ENCODE peak calls at places on chromosome 21, in four cellular contexts. Q is CD8-positive, alpha-beta T cell; A is AG09319; U is WTC11. F is an unnamed sample.

GRCh38 chr21:38821248-38821647 is 15.5 kb downstream of the ETS2 start:
- DNase-seq in Q (no peak), A (no peak), U (no peak), F (no peak)

GRCh38 chr21:35476616-35477395 is 427.7 kb upstream of the RUNX1 start:
- DNase-seq in Q (no peak), A (no peak), U (no peak), F (no peak)

GRCh38 chr21:39386194-39386593 is 37.3 kb upstream of the HMGN1 start:
- DNase-seq in Q (no peak), A (no peak), U (no peak), F (no peak)

GRCh38 chr21:17003763-17004373 is 509.0 kb upstream of the CXADR start:
- DNase-seq in Q (no peak), A (no peak), U (no peak), F (peak; percentile 93)

GRCh38 chr21:33543505-33544129 is 779 bp downstream of the SON start:
- DNase-seq in Q (no peak), A (no peak), U (peak; percentile 78), F (peak; percentile 40)

GRCh38 chr21:39014751-39015150 is 168.5 kb downstream of the PSMG1 start:
- DNase-seq in Q (no peak), A (peak; percentile 91), U (no peak), F (peak; percentile 97)

GRCh38 chr21:43654806-43655489 is 4.3 kb downstream of the HSF2BP start:
- DNase-seq in Q (no peak), A (no peak), U (no peak), F (peak; percentile 62)

GRCh38 chr21:38496224-38496623 is 2.1 kb downstream of the ERG start:
- DNase-seq in Q (no peak), A (no peak), U (no peak), F (no peak)

GRCh38 chr21:15976807-15977206 is 247.0 kb downstream of the USP25 start:
- DNase-seq in Q (no peak), A (no peak), U (peak; percentile 19), F (no peak)

GRCh38 chr21:42572906-42573495 is 59.3 kb downstream of the SLC37A1 start:
- DNase-seq in Q (no peak), A (no peak), U (peak; percentile 4), F (no peak)

GRCh38 chr21:37130971-37131370 is 57.9 kb downstream of the TTC3 start:
- DNase-seq in Q (no peak), A (no peak), U (no peak), F (peak; percentile 83)

GRCh38 chr21:36909901-36910561 is 56.4 kb downstream of the HLCS start:
- DNase-seq in Q (no peak), A (peak; percentile 91), U (no peak), F (peak; percentile 99)

GRCh38 chr21:22743085-22743484 is 1744.9 kb downstream of the NCAM2 start:
- DNase-seq in Q (no peak), A (no peak), U (no peak), F (no peak)

GRCh38 chr21:33268736-33269441 is 2.7 kb downstream of the IL10RB start:
- DNase-seq in Q (no peak), A (no peak), U (no peak), F (peak; percentile 86)

GRCh38 chr21:39451332-39452206 is at the start of gene SH3BGR:
- DNase-seq in Q (no peak), A (no peak), U (peak; percentile 70), F (peak; percentile 9)

GRCh38 chr21:43362306-43362927 is 64.5 kb downstream of the SIK1 start:
- DNase-seq in Q (peak; percentile 82), A (no peak), U (peak; percentile 47), F (no peak)

DNA sequence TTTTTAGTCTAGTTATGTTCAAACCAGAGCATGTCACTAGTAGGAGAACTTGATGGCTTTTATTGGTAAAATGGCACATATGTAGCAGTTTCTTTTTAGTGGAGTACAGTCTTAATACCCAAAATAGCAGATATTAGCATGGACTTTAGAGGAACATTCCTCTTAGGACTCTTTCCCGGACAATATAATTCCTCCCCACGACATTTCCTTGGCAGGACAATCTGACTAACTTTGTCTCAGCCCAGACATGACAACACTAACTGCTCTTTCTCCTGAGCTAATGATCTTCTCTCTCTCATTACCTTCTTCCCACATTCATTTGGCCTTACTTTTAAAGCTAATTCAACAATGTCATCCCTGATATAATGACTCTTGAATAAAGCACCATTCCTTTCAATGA is 62.5 kb downstream of the ADAMTS1 start:
- DNase-seq in Q (no peak), A (no peak), U (no peak), F (no peak)
- TF ChIP-seq CTCF in Q (no peak), A (no peak), U (no peak), F (no peak)

DNA sequence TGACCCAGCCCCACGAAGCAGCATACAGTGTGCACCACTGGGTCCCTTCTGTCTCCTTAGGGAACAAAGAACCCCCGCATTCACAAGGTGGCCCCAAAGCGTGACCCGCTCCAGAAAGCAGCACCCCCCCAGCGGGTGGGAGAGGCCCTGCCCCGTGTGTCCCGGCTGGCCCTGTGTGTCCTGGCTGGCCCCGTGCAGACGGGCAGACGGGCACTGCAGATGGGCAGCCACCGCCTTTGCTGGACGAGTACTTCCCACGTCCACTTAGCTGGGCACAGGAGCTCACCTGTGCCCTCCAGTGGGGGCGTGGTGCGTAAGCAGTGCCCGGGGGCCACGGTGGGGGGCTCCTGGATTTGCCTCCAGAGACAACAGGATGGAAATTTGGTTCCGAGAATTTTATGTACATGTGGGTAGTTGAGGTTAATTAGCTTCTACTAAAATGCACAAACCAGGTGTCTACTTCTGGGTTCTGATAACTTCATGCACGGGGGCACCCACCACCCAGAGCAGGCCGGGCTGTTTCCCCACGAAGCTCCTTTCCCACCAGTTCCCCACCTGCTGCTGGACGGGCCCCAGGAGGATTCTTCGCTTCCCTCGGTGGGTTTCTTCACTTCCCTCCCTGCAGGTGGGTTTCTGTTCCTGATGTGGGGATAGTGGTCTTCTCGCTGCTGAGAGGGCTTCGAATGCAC is 33.2 kb upstream of the SLC19A1 start:
- DNase-seq in Q (no peak), A (no peak), U (peak; percentile 12), F (no peak)
- TF ChIP-seq CTCF in Q (no peak), A (no peak), U (no peak), F (no peak)

DNA sequence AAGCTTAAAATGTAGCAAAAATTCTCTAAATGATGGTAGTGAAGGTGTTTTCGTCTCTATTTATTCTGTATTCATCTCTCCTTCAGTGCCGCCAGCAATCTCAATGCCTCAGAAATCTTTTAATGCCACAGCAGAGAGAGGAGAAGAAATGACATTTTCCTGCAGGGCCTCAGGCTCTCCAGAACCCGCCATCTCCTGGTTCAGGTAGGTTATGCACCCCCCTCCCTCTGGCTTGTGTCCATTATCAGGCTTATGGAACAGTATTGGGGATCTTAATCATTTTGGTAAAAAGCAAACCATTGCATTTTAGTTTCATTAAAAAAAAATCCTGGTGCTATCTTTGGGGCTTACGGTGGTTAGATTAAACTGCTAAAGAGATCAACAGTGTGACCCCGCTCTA is 326.1 kb downstream of the NCAM2 start:
- DNase-seq in Q (no peak), A (no peak), U (peak; percentile 17), F (no peak)
- TF ChIP-seq CTCF in Q (no peak), A (no peak), U (no peak), F (no peak)

GRCh38 chr21:30733026-30733425 is 14.0 kb downstream of the KRTAP21-2 start:
- DNase-seq in Q (no peak), A (no peak), U (no peak), F (no peak)
- TF ChIP-seq CTCF in Q (no peak), A (no peak), U (no peak), F (no peak)

DNA sequence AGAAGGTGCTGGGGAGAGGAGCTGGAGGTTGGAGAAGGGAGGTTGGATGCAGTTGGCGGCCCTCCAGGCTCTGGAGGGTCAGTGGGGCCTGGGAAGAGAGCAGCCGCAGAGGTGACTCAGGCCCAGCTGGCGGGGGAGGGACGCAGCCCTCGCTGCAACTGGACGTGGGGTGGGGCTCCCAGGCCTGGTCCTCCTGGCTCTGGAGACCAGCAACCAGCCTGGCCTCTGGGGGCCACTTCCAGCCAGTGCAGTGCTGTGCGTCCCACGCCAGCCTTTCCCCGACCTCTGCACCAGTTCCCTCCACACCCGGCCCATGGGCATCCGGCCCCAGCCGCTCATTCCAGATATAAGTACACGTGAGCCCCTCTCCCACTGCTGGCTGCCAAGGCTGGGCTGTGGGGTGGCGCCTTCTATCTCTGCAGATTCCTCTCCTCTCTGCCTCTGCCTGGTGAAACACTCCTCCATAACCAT is 38.0 kb upstream of the COL18A1 start:
- DNase-seq in Q (no peak), A (peak; percentile 85), U (no peak), F (no peak)
- TF ChIP-seq CTCF in Q (no peak), A (peak; percentile 15), U (no peak), F (no peak)